ENCODE peak calls at places on chromosomes 7 and 10, in five cellular contexts. M is fibroblast of lung, X is mammary epithelial cell, D is neural progenitor cell, N is astrocyte. Y is an unnamed sample.

GRCh38 chr10:47214520-47214919 is 85.5 kb upstream of the GDF10 start:
- DNase-seq in M (peak), X (no peak), D (no peak), N (no peak), Y (no peak)

GRCh38 chr7:131605280-131605878 is 49.0 kb upstream of the PODXL start:
- DNase-seq in M (no peak), X (no peak), D (peak), N (no peak), Y (no peak)

GRCh38 chr7:47443049-47443448 is 138.9 kb downstream of the TNS3 start:
- DNase-seq in M (no peak), X (no peak), D (peak), N (no peak), Y (no peak)

GRCh38 chr10:118373786-118374185 is 31.7 kb upstream of the FAM204A start:
- DNase-seq in M (peak), X (peak), D (no peak), N (peak), Y (peak)

GRCh38 chr10:77240042-77240619 is 397.5 kb downstream of the KCNMA1 start:
- DNase-seq in M (peak), X (no peak), D (no peak), N (no peak), Y (peak)

GRCh38 chr7:89771003-89771636 is 383.1 kb upstream of the STEAP1 start:
- DNase-seq in M (no peak), X (no peak), D (no peak), N (no peak), Y (peak)

GRCh38 chr7:151059362-151060112 is at the start of gene SLC4A2:
- DNase-seq in M (peak), X (peak), D (peak), N (no peak), Y (peak)

GRCh38 chr7:7895754-7896153 is 72.8 kb upstream of the GLCCI1 start:
- DNase-seq in M (no peak), X (no peak), D (no peak), N (no peak), Y (no peak)

GRCh38 chr7:103445228-103446020 is 583 bp downstream of the SLC26A5 start:
- DNase-seq in M (peak), X (no peak), D (peak), N (no peak), Y (no peak)

GRCh38 chr7:17535776-17536175 is 237.3 kb downstream of the AHR start:
- DNase-seq in M (peak), X (peak), D (no peak), N (peak), Y (no peak)

GRCh38 chr7:28957064-28957821 is 887 bp downstream of the TRIL start:
- DNase-seq in M (peak), X (no peak), D (peak), N (no peak), Y (no peak)

GRCh38 chr7:144824360-144824759 is 11.5 kb downstream of the TPK1 start:
- DNase-seq in M (peak), X (peak), D (no peak), N (peak), Y (peak)

GRCh38 chr7:110921478-110922210 is 169.3 kb upstream of the LRRN3 start:
- DNase-seq in M (peak), X (peak), D (no peak), N (peak), Y (no peak)

GRCh38 chr7:104878577-104878976 is 135.4 kb upstream of the KMT2E start:
- DNase-seq in M (no peak), X (no peak), D (no peak), N (no peak), Y (no peak)

GRCh38 chr7:13727279-13727678 is 262.2 kb downstream of the ETV1 start:
- DNase-seq in M (no peak), X (no peak), D (no peak), N (peak), Y (no peak)

GRCh38 chr10:128360783-128361182 is 234.6 kb upstream of the MKI67 start:
- DNase-seq in M (no peak), X (no peak), D (no peak), N (no peak), Y (no peak)

GRCh38 chr10:116255931-116256748 is 16.9 kb downstream of the GFRA1 start:
- DNase-seq in M (no peak), X (no peak), D (no peak), N (peak), Y (no peak)

GRCh38 chr7:148773344-148773743 is 74.6 kb downstream of the CUL1 start:
- DNase-seq in M (no peak), X (no peak), D (no peak), N (peak), Y (no peak)

GRCh38 chr10:70265032-70265689 is 18.6 kb downstream of the NPFFR1 start:
- DNase-seq in M (no peak), X (peak), D (peak), N (no peak), Y (peak)

GRCh38 chr7:16755397-16755796 is 1.8 kb downstream of the TSPAN13 start:
- DNase-seq in M (no peak), X (no peak), D (no peak), N (peak), Y (peak)

GRCh38 chr10:2244476-2244875 is 507.2 kb upstream of the ADARB2 start:
- DNase-seq in M (no peak), X (no peak), D (no peak), N (no peak), Y (no peak)

GRCh38 chr7:72362246-72362645 is 49.9 kb downstream of the CALN1 start:
- DNase-seq in M (no peak), X (no peak), D (no peak), N (no peak), Y (no peak)

GRCh38 chr7:125814030-125814535 is 884.5 kb upstream of the POT1 start:
- DNase-seq in M (no peak), X (no peak), D (no peak), N (peak), Y (no peak)

GRCh38 chr7:66183700-66184099 is 21.4 kb upstream of the TPST1 start:
- DNase-seq in M (peak), X (peak), D (no peak), N (peak), Y (peak)

GRCh38 chr10:125419146-125419545 is 258.8 kb upstream of the CTBP2 start:
- DNase-seq in M (no peak), X (no peak), D (no peak), N (no peak), Y (no peak)

GRCh38 chr10:26593896-26594295 is 103.6 kb upstream of the PDSS1 start:
- DNase-seq in M (no peak), X (no peak), D (no peak), N (no peak), Y (no peak)

GRCh38 chr7:152859781-152860191 is 100.2 kb downstream of the ACTR3B start:
- DNase-seq in M (no peak), X (no peak), D (peak), N (no peak), Y (peak)

GRCh38 chr10:17101257-17101909 is 28.2 kb downstream of the CUBN start:
- DNase-seq in M (no peak), X (no peak), D (no peak), N (no peak), Y (peak)

GRCh38 chr10:53325073-53325472 is 552.5 kb upstream of the MBL2 start:
- DNase-seq in M (peak), X (peak), D (no peak), N (peak), Y (peak)

GRCh38 chr7:107213193-107213788 is 44.5 kb downstream of the HBP1 start:
- DNase-seq in M (no peak), X (no peak), D (peak), N (no peak), Y (no peak)

GRCh38 chr7:78215199-78215598 is 416.6 kb downstream of the PHTF2 start:
- DNase-seq in M (no peak), X (no peak), D (no peak), N (no peak), Y (no peak)

GRCh38 chr10:103895458-103896186 is 22.4 kb downstream of the STN1 start:
- DNase-seq in M (peak), X (peak), D (no peak), N (peak), Y (peak)

GRCh38 chr7:123717689-123718088 is 31.1 kb downstream of the WASL start:
- DNase-seq in M (no peak), X (no peak), D (no peak), N (no peak), Y (no peak)

GRCh38 chr7:65722361-65722792 is 150.5 kb upstream of the VKORC1L1 start:
- DNase-seq in M (peak), X (peak), D (peak), N (no peak), Y (peak)

GRCh38 chr10:73263948-73264347 is 11.5 kb upstream of the MRPS16 start:
- DNase-seq in M (peak), X (peak), D (no peak), N (no peak), Y (peak)

DNA sequence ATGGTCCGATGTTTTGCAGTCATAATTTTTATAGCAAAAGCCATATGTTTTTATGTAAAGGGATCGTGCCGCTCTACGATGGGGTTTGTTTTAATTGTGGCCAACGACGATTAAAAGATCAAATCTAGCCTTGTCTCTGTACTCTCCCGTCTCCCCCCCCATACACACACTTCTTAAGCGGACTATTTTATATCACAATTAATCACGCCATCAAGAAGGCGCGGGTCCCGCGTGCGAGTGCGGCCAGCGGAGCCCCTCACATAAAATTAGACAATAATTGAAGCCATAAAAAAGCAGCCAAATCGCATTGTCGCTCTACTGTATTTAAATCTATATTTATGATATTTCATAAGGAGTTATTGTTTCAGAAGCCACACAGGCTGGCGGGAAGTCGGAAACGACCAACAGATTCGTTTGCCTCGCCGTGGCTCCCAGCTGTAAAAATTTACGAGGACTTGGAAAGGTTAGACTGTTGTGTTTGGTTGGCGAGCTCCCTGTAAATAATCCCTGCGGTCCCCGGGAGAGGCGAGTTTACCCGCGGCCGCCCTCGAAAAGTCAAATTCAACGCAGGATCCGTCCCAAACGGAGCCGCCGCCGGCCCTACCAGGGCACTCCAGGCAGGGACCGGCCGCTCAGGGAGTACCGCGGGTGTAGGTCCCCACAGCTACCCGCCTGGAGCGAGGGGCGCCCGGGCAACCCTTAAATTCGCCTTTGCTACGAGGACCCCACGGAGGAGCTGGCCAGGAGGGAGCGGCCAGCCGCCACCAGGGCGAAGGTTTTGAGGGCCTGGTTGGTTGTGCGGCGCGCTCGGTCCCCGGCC is 528 bp upstream of the HOXA9 start:
- DNase-seq in M (no peak), X (no peak), D (no peak), N (no peak), Y (peak)
- TF ChIP-seq EZH2 in M (peak), X (no peak), D (no peak), N (no peak), Y (no peak)

GRCh38 chr10:84211566-84211965 is 13.8 kb downstream of the LRIT2 start:
- DNase-seq in M (no peak), X (no peak), D (no peak), N (no peak), Y (no peak)

GRCh38 chr10:84213076-84213475 is 12.3 kb downstream of the LRIT2 start:
- DNase-seq in M (no peak), X (no peak), D (no peak), N (no peak), Y (no peak)

GRCh38 chr10:84212015-84212414 is 13.3 kb downstream of the LRIT2 start:
- DNase-seq in M (no peak), X (no peak), D (no peak), N (no peak), Y (no peak)

GRCh38 chr10:84214612-84215235 is 10.6 kb downstream of the LRIT2 start:
- DNase-seq in M (no peak), X (peak), D (peak), N (no peak), Y (peak)

GRCh38 chr10:84214046-84214572 is 11.2 kb downstream of the LRIT2 start:
- DNase-seq in M (no peak), X (no peak), D (no peak), N (no peak), Y (no peak)
- H2AFZ ChIP-seq in M (no peak), X (no peak), D (no peak), N (no peak), Y (no peak)

DNA sequence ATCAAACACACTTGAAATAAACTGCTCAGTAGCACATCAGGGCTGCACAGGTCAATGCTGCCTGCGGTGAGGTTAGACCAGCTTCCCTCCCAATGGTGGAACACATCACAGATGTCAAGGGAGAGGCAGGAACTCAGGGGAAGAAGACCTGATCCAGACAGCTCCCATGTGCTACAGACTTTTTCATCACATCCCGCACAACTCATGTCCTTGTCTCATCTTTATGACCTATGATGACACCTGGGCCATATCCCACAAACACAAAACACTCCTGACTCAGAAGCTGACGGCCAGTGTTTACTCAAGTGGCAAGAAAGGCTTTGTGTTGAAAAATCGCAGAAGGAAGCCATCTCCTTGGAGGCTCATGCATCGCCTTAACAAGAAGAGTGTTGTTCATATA is 91.6 kb downstream of the HTR5A start:
- DNase-seq in M (no peak), X (no peak), D (no peak), N (no peak), Y (no peak)
- TF ChIP-seq EZH2 in M (no peak), X (no peak), D (no peak), N (no peak), Y (no peak)

DNA sequence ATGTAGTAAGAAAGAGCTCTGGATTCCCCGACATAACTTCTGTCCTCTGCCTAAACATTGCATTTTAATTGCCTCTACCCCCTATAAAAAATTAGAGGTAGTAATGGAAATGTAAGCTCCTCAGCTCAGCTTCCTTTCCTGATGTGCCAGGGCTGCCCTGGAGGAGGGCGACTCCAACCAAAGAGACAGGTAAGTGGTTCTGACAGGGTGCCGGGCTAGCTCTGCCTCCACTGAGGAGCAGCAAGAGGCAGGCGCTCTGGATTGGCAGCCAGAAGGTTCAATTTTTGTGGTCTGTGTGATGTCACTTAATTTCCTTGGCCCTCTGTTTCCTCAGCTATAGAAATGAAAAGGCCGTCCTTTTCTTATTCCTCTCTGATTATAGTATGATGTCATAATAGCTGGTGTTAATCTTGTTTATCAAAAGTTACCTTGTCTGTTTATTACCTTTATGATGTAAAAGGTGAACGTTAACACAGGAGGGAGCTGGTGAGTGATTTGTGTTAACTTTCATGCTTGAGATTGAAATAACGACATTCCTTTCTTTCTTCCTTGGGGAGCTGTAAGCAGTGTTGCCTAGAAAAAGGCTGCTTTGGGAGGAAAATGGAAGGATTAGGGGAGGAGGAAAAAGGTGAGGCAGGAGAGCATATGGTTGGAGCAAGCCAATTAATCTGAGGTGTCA is 51.8 kb downstream of the ANLN start:
- DNase-seq in M (no peak), X (no peak), D (peak), N (no peak), Y (no peak)
- H2AFZ ChIP-seq in M (no peak), X (no peak), D (no peak), N (no peak), Y (no peak)

GRCh38 chr10:123150229-123150985 is 2.5 kb downstream of the HMX2 start:
- DNase-seq in M (no peak), X (no peak), D (peak), N (no peak), Y (no peak)
- TF ChIP-seq EZH2 in M (no peak), X (no peak), D (peak), N (no peak), Y (no peak)

GRCh38 chr10:35091994-35092393 is 1.9 kb upstream of the CUL2 start:
- DNase-seq in M (no peak), X (no peak), D (no peak), N (no peak), Y (no peak)

GRCh38 chr10:35090162-35090954 is at the start of gene CUL2:
- DNase-seq in M (peak), X (peak), D (peak), N (peak), Y (peak)

GRCh38 chr10:35092851-35093250 is 2.7 kb upstream of the CUL2 start:
- DNase-seq in M (no peak), X (no peak), D (no peak), N (no peak), Y (peak)

GRCh38 chr10:35089641-35090161 is 440 bp downstream of the CUL2 start:
- DNase-seq in M (peak), X (peak), D (peak), N (peak), Y (peak)
- H2AFZ ChIP-seq in M (peak), X (peak), D (peak), N (peak), Y (peak)

DNA sequence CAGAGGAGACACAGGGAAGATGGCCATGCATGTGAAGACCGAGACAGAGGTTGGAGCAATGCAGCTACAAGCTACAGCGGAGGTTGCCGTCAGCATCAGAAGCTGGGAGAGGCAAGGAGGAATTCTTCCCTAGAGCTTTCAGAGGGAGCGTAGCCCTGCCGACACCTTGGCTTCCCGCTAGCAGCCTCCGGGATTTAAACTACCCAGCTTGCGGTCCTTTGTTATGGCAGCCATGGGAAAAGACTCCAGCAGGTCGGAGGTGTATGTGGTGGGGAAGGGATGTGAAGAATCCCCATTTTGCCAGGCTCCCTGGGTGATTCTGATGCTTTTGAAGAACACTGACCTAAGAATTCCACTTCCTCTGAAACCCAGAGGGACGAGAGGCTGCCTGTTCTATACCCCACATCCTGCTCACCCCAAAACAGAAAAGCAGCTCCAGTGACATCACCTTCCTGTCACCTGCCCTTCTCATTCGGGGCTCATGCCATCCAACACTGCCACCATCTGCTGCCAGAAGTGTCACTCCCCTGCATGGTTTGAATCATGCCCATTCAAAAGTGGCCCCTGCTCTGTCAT is 3.3 kb upstream of the SEPHS1 start:
- DNase-seq in M (no peak), X (no peak), D (peak), N (no peak), Y (no peak)
- TF ChIP-seq EZH2 in M (peak), X (no peak), D (no peak), N (no peak), Y (no peak)

GRCh38 chr10:11864727-11865126 is 41.6 kb downstream of the PROSER2 start:
- DNase-seq in M (no peak), X (no peak), D (no peak), N (no peak), Y (no peak)

GRCh38 chr10:11865561-11865960 is 42.4 kb downstream of the PROSER2 start:
- DNase-seq in M (no peak), X (no peak), D (no peak), N (no peak), Y (no peak)

GRCh38 chr10:11861811-11862210 is 38.7 kb downstream of the PROSER2 start:
- DNase-seq in M (no peak), X (no peak), D (no peak), N (no peak), Y (no peak)

GRCh38 chr10:11861341-11861740 is 38.2 kb downstream of the PROSER2 start:
- DNase-seq in M (no peak), X (no peak), D (no peak), N (no peak), Y (no peak)

GRCh38 chr10:11863353-11864105 is 40.4 kb downstream of the PROSER2 start:
- DNase-seq in M (no peak), X (no peak), D (no peak), N (no peak), Y (no peak)
- H2AFZ ChIP-seq in M (no peak), X (no peak), D (no peak), N (no peak), Y (no peak)